ENCODE peak calls at places on chromosomes 5 and 9, in ten cellular contexts. D is naive B cell, O is amniotic epithelial cell, V is astrocyte of the spinal cord, Q is T-helper 1 cell, R is HL-60, S is GM23248, Z is GM19239, W is pons, J is natural killer cell. I is an unnamed sample.

GRCh38 chr5:31133488-31133887 is 60.0 kb upstream of the CDH6 start:
- DNase-seq in O (peak; percentile 55), D (no peak), S (peak; percentile 57), Z (no peak), R (peak; percentile 3), W (no peak), J (no peak), V (peak; percentile 78), Q (no peak), I (no peak)

GRCh38 chr9:17229945-17230560 is 95.2 kb downstream of the CNTLN start:
- DNase-seq in R (no peak), J (no peak), W (no peak), S (no peak), D (no peak), V (no peak), Q (no peak), O (no peak), Z (no peak), I (no peak)

GRCh38 chr5:175652741-175653663 is 4.9 kb upstream of the HRH2 start:
- DNase-seq in V (no peak), Q (peak; percentile 65), J (no peak), O (no peak), W (no peak), Z (no peak), S (no peak), R (no peak), D (no peak), I (no peak)

GRCh38 chr9:16092627-16093091 is 539.8 kb downstream of the CCDC171 start:
- DNase-seq in Z (no peak), J (no peak), V (no peak), S (no peak), Q (no peak), R (no peak), D (no peak), W (no peak), O (peak; percentile 83), I (no peak)

GRCh38 chr5:166330061-166330460 is 1961.4 kb upstream of the WWC1 start:
- DNase-seq in Q (no peak), R (no peak), J (no peak), S (no peak), D (no peak), Z (no peak), O (no peak), W (no peak), V (no peak), I (no peak)

GRCh38 chr5:102700916-102701315 is 54.2 kb upstream of the PAM start:
- DNase-seq in R (no peak), J (no peak), D (no peak), S (no peak), O (no peak), Q (no peak), V (no peak), Z (no peak), W (no peak), I (no peak)

GRCh38 chr9:133715295-133715865 is 22.8 kb downstream of the SARDH start:
- DNase-seq in W (no peak), Z (no peak), R (no peak), V (peak; percentile 20), J (no peak), D (no peak), Q (no peak), S (no peak), O (peak; percentile 82), I (no peak)

GRCh38 chr5:79546782-79547428 is 33.0 kb upstream of the HOMER1 start:
- DNase-seq in D (no peak), S (peak; percentile 6), J (no peak), O (peak; percentile 81), Q (no peak), V (peak; percentile 33), Z (no peak), R (no peak), W (no peak), I (no peak)

GRCh38 chr9:7454490-7455110 is 345.0 kb downstream of the DMAC1 start:
- DNase-seq in W (peak; percentile 29), D (no peak), J (no peak), S (no peak), R (no peak), Z (no peak), Q (no peak), O (no peak), V (no peak), I (no peak)

GRCh38 chr9:92590386-92590785 is 54.6 kb upstream of the ECM2 start:
- DNase-seq in S (peak; percentile 62), V (peak; percentile 30), Q (no peak), W (peak; percentile 65), D (no peak), Z (no peak), O (peak; percentile 47), J (no peak), R (peak; percentile 51), I (no peak)

GRCh38 chr9:137832191-137832700 is 45.3 kb upstream of the CACNA1B start:
- DNase-seq in Z (no peak), O (no peak), D (no peak), V (no peak), S (no peak), R (no peak), W (no peak), J (no peak), Q (no peak), I (no peak)

GRCh38 chr9:96655198-96655851 is at the start of gene PRXL2C:
- DNase-seq in D (peak; percentile 73), V (peak; percentile 67), R (peak; percentile 47), W (peak; percentile 40), S (peak; percentile 88), Z (peak; percentile 34), Q (peak; percentile 75), J (peak; percentile 78), O (peak; percentile 73), I (peak; percentile 75)

GRCh38 chr9:35481347-35481975 is 8.4 kb upstream of the RUSC2 start:
- DNase-seq in R (peak; percentile 54), Q (no peak), D (no peak), W (peak; percentile 40), J (no peak), V (peak; percentile 56), S (peak; percentile 89), Z (no peak), O (peak; percentile 72), I (peak; percentile 36)

I was measured in GM10248.